ENCODE peak calls at places on chromosome 3, in five cellular contexts. Y, C, W, K and Q are unnamed samples.

GRCh38 chr3:138440596-138440995 is 6.2 kb downstream of the ESYT3 start:
- DNase-seq in K (no peak), Y (no peak), C (no peak), W (no peak), Q (no peak)

GRCh38 chr3:151709847-151710246 is 23.9 kb upstream of the AADACL2 start:
- DNase-seq in K (no peak), C (no peak), Y (no peak), W (no peak), Q (no peak)

GRCh38 chr3:71722693-71723092 is 2.5 kb downstream of the EIF4E3 start:
- DNase-seq in W (no peak), Y (no peak), C (no peak), K (no peak), Q (no peak)

GRCh38 chr3:116630494-116630893 is 79.1 kb upstream of the TUSC7 start:
- DNase-seq in C (no peak), W (no peak), Y (no peak), K (no peak), Q (no peak)

GRCh38 chr3:175212896-175213295 is 353.8 kb downstream of the NAALADL2 start:
- DNase-seq in Y (no peak), K (no peak), W (no peak), C (no peak), Q (no peak)

GRCh38 chr3:195209836-195210551 is 61.0 kb downstream of the XXYLT1 start:
- DNase-seq in W (no peak), Y (no peak), K (peak), C (no peak), Q (no peak)

GRCh38 chr3:39473452-39474125 is 6.1 kb downstream of the MOBP start:
- DNase-seq in W (no peak), K (no peak), Y (no peak), C (no peak), Q (peak)

GRCh38 chr3:34237946-34238345 is 439.5 kb downstream of the PDCD6IP start:
- DNase-seq in W (no peak), K (no peak), C (no peak), Y (no peak), Q (no peak)

GRCh38 chr3:128170866-128171516 is 17.7 kb downstream of the EEFSEC start:
- DNase-seq in C (no peak), Y (peak), K (no peak), W (peak), Q (peak)

GRCh38 chr3:169813757-169814517 is 1.2 kb upstream of the LRRC34 start:
- DNase-seq in W (no peak), Y (peak), C (peak), K (peak), Q (no peak)

GRCh38 chr3:99950921-99951320 is 133.3 kb downstream of the CMSS1 start:
- DNase-seq in C (no peak), K (no peak), Y (no peak), W (no peak), Q (no peak)

GRCh38 chr3:108378153-108378951 is 82.0 kb downstream of the HHLA2 start:
- DNase-seq in Y (no peak), W (no peak), K (no peak), C (no peak), Q (no peak)

GRCh38 chr3:34948431-34948971 is 690.8 kb upstream of the ARPP21 start:
- DNase-seq in C (no peak), W (no peak), Y (no peak), K (no peak), Q (no peak)

GRCh38 chr3:178260887-178261286 is 275.3 kb upstream of the KCNMB2 start:
- DNase-seq in Y (no peak), C (no peak), K (no peak), W (no peak), Q (no peak)

GRCh38 chr3:178097576-178097975 is 438.7 kb upstream of the KCNMB2 start:
- DNase-seq in Y (no peak), W (no peak), C (no peak), K (no peak), Q (no peak)

GRCh38 chr3:169699070-169699469 is 35.6 kb upstream of the MECOM start:
- DNase-seq in Y (no peak), C (no peak), K (no peak), W (no peak), Q (no peak)

GRCh38 chr3:139718415-139718814 is 40.6 kb upstream of the NMNAT3 start:
- DNase-seq in C (no peak), K (peak), Y (peak), W (peak), Q (peak)

GRCh38 chr3:134486577-134487041 is 752 bp downstream of the CEP63 start:
- DNase-seq in W (no peak), Y (no peak), K (no peak), C (no peak), Q (no peak)

GRCh38 chr3:10983219-10983916 is 9.2 kb upstream of the SLC6A1 start:
- DNase-seq in Y (peak), C (no peak), K (peak), W (peak), Q (no peak)

GRCh38 chr3:154304116-154304786 is 20.0 kb downstream of the DHX36 start:
- DNase-seq in C (no peak), Y (no peak), K (no peak), W (no peak), Q (no peak)

GRCh38 chr3:27312044-27312668 is 57.0 kb downstream of the NEK10 start:
- DNase-seq in W (peak), Y (peak), K (no peak), C (peak), Q (peak)

GRCh38 chr3:55343486-55344357 is 143.4 kb downstream of the WNT5A start:
- DNase-seq in K (no peak), Y (no peak), C (no peak), W (no peak), Q (no peak)

GRCh38 chr3:184350618-184351017 is 10.8 kb downstream of the CLCN2 start:
- DNase-seq in C (no peak), W (no peak), K (no peak), Y (no peak), Q (no peak)

GRCh38 chr3:72574144-72574543 is 274.1 kb downstream of the SHQ1 start:
- DNase-seq in K (no peak), Y (no peak), C (no peak), W (no peak), Q (no peak)

GRCh38 chr3:135374571-135374970 is 579.5 kb downstream of the EPHB1 start:
- DNase-seq in K (no peak), Y (no peak), C (no peak), W (no peak), Q (no peak)

GRCh38 chr3:110932515-110933095 is 139.0 kb upstream of the NECTIN3 start:
- DNase-seq in W (no peak), Y (no peak), C (no peak), K (no peak), Q (no peak)

GRCh38 chr3:114389156-114389555 is 95.3 kb downstream of the TIGIT start:
- DNase-seq in Y (no peak), C (no peak), K (no peak), W (no peak), Q (no peak)

GRCh38 chr3:154130540-154130939 is 9.3 kb downstream of the ARHGEF26 start:
- DNase-seq in K (no peak), C (no peak), Y (no peak), W (no peak), Q (no peak)

GRCh38 chr3:179713643-179714090 is 60.8 kb downstream of the USP13 start:
- DNase-seq in Y (no peak), K (no peak), W (no peak), C (no peak), Q (no peak)

GRCh38 chr3:71944482-71944881 is 159.5 kb upstream of the PROK2 start:
- DNase-seq in Y (no peak), K (no peak), W (no peak), C (no peak), Q (no peak)

GRCh38 chr3:22609139-22609538 is 594.0 kb upstream of the UBE2E2 start:
- DNase-seq in Y (no peak), C (no peak), W (no peak), K (no peak), Q (no peak)

GRCh38 chr3:128537091-128537703 is 44.2 kb upstream of the GATA2 start:
- DNase-seq in Y (no peak), C (no peak), W (no peak), K (no peak), Q (no peak)

GRCh38 chr3:105399611-105400010 is 32.9 kb downstream of the ALCAM start:
- DNase-seq in C (no peak), W (no peak), Y (no peak), K (no peak), Q (no peak)

GRCh38 chr3:155435821-155436220 is 142.3 kb upstream of the STRIT1 start:
- DNase-seq in Y (no peak), C (no peak), K (no peak), W (no peak), Q (no peak)

GRCh38 chr3:132623646-132624045 is 26.6 kb downstream of the ACKR4 start:
- DNase-seq in C (no peak), W (no peak), Y (no peak), K (no peak), Q (no peak)

GRCh38 chr3:132624790-132625189 is 27.7 kb downstream of the ACKR4 start:
- DNase-seq in W (no peak), K (no peak), C (no peak), Y (no peak), Q (no peak)

GRCh38 chr3:132622148-132622547 is 25.1 kb downstream of the ACKR4 start:
- DNase-seq in Y (no peak), C (no peak), K (no peak), W (no peak), Q (no peak)

GRCh38 chr3:132625613-132626012 is 28.5 kb downstream of the ACKR4 start:
- DNase-seq in W (no peak), C (no peak), Y (no peak), K (no peak), Q (no peak)

DNA sequence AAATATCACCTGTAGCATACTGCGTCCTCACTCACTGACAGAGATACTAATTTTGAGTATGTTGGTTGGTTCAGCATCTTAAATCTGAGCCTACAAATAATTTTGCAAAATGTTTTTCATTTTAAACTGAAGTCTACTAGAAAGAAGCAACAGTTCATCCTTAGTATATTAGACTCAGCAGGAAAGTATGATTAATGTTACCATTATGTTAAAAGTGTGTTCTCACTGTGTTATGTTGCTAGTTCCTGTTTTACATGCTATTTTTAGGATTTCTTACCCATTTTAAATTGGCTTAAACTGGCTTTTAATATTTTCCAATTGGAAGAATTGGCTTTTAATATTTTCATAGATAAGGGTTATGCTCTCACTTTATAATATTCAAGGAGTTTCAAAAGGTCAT is 25.7 kb downstream of the ACKR4 start:
- DNase-seq in Y (no peak), C (no peak), K (no peak), W (no peak), Q (no peak)
- TF ChIP-seq SUZ12 in Y (no peak), C (no peak), K (no peak), W (no peak), Q (no peak)

GRCh38 chr3:16332904-16333426 is 68.0 kb downstream of the OXNAD1 start:
- DNase-seq in C (no peak), W (no peak), K (no peak), Y (peak), Q (no peak)
- TF ChIP-seq SUZ12 in C (no peak), W (no peak), K (no peak), Y (no peak), Q (no peak)

DNA sequence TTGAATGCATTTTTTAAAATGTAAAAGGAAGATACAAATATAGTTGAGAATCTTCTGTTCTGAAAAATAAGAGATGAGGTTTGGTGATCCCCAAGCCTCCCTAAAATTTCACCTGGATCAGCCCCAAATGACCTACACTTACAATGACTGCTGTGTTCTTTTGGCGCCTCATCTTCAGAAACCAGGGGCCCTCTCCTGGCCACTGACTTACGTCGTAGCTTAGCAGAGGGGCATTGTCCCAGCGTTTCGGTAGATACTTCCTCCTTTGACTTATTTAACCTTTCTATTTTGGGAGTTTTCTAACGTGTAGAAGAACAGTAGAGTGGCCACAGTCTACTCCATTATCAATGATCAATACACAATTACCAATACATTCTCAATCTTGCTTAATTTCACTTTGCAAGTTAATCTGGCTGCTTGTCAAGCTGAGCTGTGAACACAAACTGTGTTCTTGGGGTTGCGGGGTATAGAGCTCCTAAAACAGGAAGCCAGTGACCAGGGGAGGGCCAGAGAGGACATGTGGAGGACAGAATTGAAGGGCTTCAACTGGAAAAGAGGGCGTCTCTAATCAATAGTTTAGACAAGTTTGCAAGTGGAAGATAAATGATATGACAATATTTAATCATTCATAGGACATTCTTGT is 419.4 kb downstream of the LPP start:
- DNase-seq in W (no peak), C (no peak), Y (no peak), K (no peak), Q (no peak)
- TF ChIP-seq SUZ12 in W (no peak), C (no peak), Y (no peak), K (no peak), Q (no peak)

GRCh38 chr3:191197761-191198160 is 1.3 kb upstream of the OSTN start:
- DNase-seq in C (no peak), K (no peak), W (no peak), Y (no peak), Q (no peak)
- TF ChIP-seq SUZ12 in C (no peak), K (no peak), W (no peak), Y (no peak), Q (no peak)

DNA sequence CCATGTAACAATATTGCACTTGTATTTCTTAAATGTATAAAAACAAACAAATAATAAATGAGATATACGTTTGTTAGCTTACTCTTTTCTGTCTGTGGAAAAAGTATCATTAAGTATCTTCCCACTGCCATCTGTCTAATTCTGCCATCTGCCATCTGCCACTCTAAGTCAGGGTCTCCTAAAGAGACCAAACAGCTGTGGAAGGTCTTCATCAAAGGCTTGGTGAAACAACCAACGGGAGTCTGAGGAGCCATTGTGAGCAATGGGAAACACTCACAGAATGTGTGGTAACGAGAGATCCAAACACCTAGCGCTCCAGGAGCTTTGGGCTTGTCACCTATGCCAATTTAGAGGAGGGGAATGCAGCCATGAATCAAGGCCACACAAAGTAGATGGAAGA is 28.7 kb upstream of the PFN2 start:
- DNase-seq in K (no peak), Y (no peak), W (no peak), C (no peak), Q (no peak)
- TF ChIP-seq SUZ12 in K (no peak), Y (no peak), W (no peak), C (no peak), Q (no peak)